ENCODE peak calls at places on chromosomes 3 and 15, in four cellular contexts. One of them, this sample, is unnamed.

GRCh38 chr3:59425942-59426341 is 376.1 kb upstream of the CFAP20DC start:
- DNase-seq in SK-N-SH: no peak
- DNase-seq in K562: no peak
- DNase-seq in WTC11: no peak
- DNase-seq in this sample: no peak

GRCh38 chr3:19213608-19214220 is 65.4 kb downstream of the KCNH8 start:
- DNase-seq in SK-N-SH: no peak
- DNase-seq in WTC11: no peak
- DNase-seq in K562: peak
- DNase-seq in this sample: no peak

GRCh38 chr3:19947549-19948071 is 713 bp downstream of the RAB5A start:
- DNase-seq in SK-N-SH: peak
- DNase-seq in K562: peak
- DNase-seq in WTC11: peak
- DNase-seq in this sample: no peak

GRCh38 chr3:162729686-162730085 is 1233.1 kb downstream of the OTOL1 start:
- DNase-seq in WTC11: no peak
- DNase-seq in K562: no peak
- DNase-seq in SK-N-SH: no peak
- DNase-seq in this sample: no peak

GRCh38 chr3:107913671-107914070 is 177.2 kb downstream of the CD47 start:
- DNase-seq in K562: no peak
- DNase-seq in WTC11: no peak
- DNase-seq in SK-N-SH: no peak
- DNase-seq in this sample: no peak

GRCh38 chr3:54862526-54862925 is 65.3 kb downstream of the LRTM1 start:
- DNase-seq in WTC11: no peak
- DNase-seq in SK-N-SH: no peak
- DNase-seq in K562: no peak
- DNase-seq in this sample: no peak

GRCh38 chr3:42023380-42023779 is 61.5 kb upstream of the ULK4 start:
- DNase-seq in WTC11: no peak
- DNase-seq in K562: no peak
- DNase-seq in SK-N-SH: no peak
- DNase-seq in this sample: no peak

GRCh38 chr3:186109897-186110803 is 1.3 kb upstream of the ETV5 start:
- DNase-seq in K562: peak
- DNase-seq in WTC11: peak
- DNase-seq in SK-N-SH: peak
- DNase-seq in this sample: no peak

GRCh38 chr15:95990833-95991232 is 339.7 kb upstream of the NR2F2 start:
- DNase-seq in K562: no peak
- DNase-seq in SK-N-SH: no peak
- DNase-seq in WTC11: no peak
- DNase-seq in this sample: peak

GRCh38 chr15:85800460-85801123 is 5.9 kb upstream of the KLHL25 start:
- DNase-seq in K562: no peak
- DNase-seq in WTC11: no peak
- DNase-seq in SK-N-SH: no peak
- DNase-seq in this sample: no peak

GRCh38 chr15:58521293-58521991 is 89.7 kb downstream of the LIPC start:
- DNase-seq in WTC11: peak
- DNase-seq in SK-N-SH: no peak
- DNase-seq in K562: peak
- DNase-seq in this sample: no peak

GRCh38 chr15:94075349-94075748 is 156.0 kb upstream of the MCTP2 start:
- DNase-seq in WTC11: no peak
- DNase-seq in SK-N-SH: peak
- DNase-seq in K562: no peak
- DNase-seq in this sample: no peak

GRCh38 chr15:72970965-72971746 is 81.1 kb upstream of the NEO1 start:
- DNase-seq in SK-N-SH: no peak
- DNase-seq in K562: no peak
- DNase-seq in WTC11: no peak
- DNase-seq in this sample: no peak

GRCh38 chr15:31079519-31079918 is 22.0 kb downstream of the TRPM1 start:
- DNase-seq in SK-N-SH: no peak
- DNase-seq in WTC11: no peak
- DNase-seq in K562: no peak
- DNase-seq in this sample: no peak

GRCh38 chr3:54433846-54434245 is 311.5 kb downstream of the CACNA2D3 start:
- DNase-seq in SK-N-SH: peak
- DNase-seq in WTC11: peak
- DNase-seq in K562: peak
- DNase-seq in this sample: no peak

GRCh38 chr3:184315871-184316661 is 1.7 kb downstream of the EIF4G1 start:
- DNase-seq in WTC11: no peak
- DNase-seq in SK-N-SH: peak
- DNase-seq in K562: peak
- DNase-seq in this sample: no peak

GRCh38 chr15:82530606-82531379 is 9.5 kb downstream of the RPS17 start:
- DNase-seq in K562: peak
- DNase-seq in SK-N-SH: peak
- DNase-seq in WTC11: peak
- DNase-seq in this sample: peak

GRCh38 chr15:100695048-100695447 is 92.7 kb downstream of the ASB7 start:
- DNase-seq in SK-N-SH: no peak
- DNase-seq in WTC11: no peak
- DNase-seq in K562: no peak
- DNase-seq in this sample: no peak

GRCh38 chr15:69780374-69780773 is 317.3 kb downstream of the TLE3 start:
- DNase-seq in WTC11: no peak
- DNase-seq in SK-N-SH: no peak
- DNase-seq in K562: no peak
- DNase-seq in this sample: no peak

GRCh38 chr3:139132976-139133375 is 88.3 kb upstream of the PRR23C start:
- DNase-seq in WTC11: no peak
- DNase-seq in SK-N-SH: no peak
- DNase-seq in K562: no peak
- DNase-seq in this sample: no peak

GRCh38 chr15:48406911-48407310 is 75.7 kb downstream of the DUT start:
- DNase-seq in WTC11: peak
- DNase-seq in K562: peak
- DNase-seq in SK-N-SH: no peak
- DNase-seq in this sample: no peak

GRCh38 chr15:58352026-58352929 is 79.5 kb upstream of the LIPC start:
- DNase-seq in WTC11: no peak
- DNase-seq in K562: peak
- DNase-seq in SK-N-SH: no peak
- DNase-seq in this sample: no peak

GRCh38 chr3:141331370-141332318 is 36.7 kb upstream of the ZBTB38 start:
- DNase-seq in WTC11: no peak
- DNase-seq in K562: peak
- DNase-seq in SK-N-SH: no peak
- DNase-seq in this sample: peak

GRCh38 chr3:69896095-69896494 is 103.4 kb upstream of the SAMMSON start:
- DNase-seq in WTC11: no peak
- DNase-seq in K562: no peak
- DNase-seq in SK-N-SH: no peak
- DNase-seq in this sample: no peak

GRCh38 chr3:187165144-187165543 is 25.8 kb upstream of the RPL39L start:
- DNase-seq in K562: peak
- DNase-seq in SK-N-SH: peak
- DNase-seq in WTC11: peak
- DNase-seq in this sample: no peak

GRCh38 chr15:63046927-63047760 is 4.6 kb downstream of the TPM1 start:
- DNase-seq in WTC11: no peak
- DNase-seq in SK-N-SH: no peak
- DNase-seq in K562: no peak
- DNase-seq in this sample: no peak

GRCh38 chr3:192645437-192645836 is 81.9 kb downstream of the FGF12 start:
- DNase-seq in SK-N-SH: no peak
- DNase-seq in K562: no peak
- DNase-seq in WTC11: no peak
- DNase-seq in this sample: no peak

GRCh38 chr3:189342811-189343210 is 171.0 kb downstream of the TPRG1 start:
- DNase-seq in WTC11: no peak
- DNase-seq in SK-N-SH: no peak
- DNase-seq in K562: no peak
- DNase-seq in this sample: no peak

GRCh38 chr3:100662113-100662823 is 47.0 kb upstream of the TFG start:
- DNase-seq in SK-N-SH: no peak
- DNase-seq in WTC11: no peak
- DNase-seq in K562: no peak
- DNase-seq in this sample: no peak

DNA sequence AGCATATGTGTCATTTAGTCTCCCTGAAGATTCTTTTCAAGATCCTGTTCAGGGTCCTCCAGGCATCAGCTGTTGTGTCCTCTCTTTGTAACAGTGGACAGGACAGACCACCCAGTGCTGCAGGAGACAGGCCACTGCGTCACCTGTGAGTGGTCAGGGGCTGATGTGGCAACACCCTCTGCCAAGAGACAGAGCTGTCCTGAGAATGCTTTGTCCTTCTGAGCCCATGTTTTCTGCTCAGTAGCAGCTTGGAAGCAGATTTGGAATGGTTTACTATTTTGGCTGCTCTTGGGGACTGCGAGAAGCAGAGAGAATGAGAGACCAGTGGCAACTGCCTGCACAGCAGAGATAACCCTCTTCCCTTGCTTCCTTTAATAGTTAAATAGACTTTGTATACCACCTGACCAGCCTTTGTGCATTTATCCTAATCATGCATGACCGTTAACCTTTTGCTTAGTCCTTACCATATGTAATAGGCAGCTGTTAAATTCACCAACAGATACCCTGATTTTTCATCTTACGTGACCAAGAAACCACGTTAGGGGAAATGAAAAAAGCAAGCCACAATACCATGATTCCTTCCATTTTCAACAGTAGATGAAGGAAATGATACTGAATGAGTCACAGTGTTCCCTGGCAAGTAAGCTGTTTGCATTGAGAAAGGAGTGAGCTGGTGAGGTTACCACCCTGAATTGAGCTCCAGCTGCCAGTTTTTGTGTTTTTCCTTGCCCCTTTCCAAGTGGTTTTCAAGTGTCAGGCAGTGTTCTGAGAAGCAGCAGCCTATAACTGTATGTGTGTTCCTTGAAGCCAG is 35.5 kb downstream of the B3GALNT1 start:
- DNase-seq in WTC11: no peak
- DNase-seq in K562: peak
- DNase-seq in SK-N-SH: no peak
- DNase-seq in this sample: peak
- TF ChIP-seq USF1 in WTC11: no peak
- TF ChIP-seq USF1 in K562: no peak
- TF ChIP-seq USF1 in SK-N-SH: no peak
- TF ChIP-seq USF1 in this sample: no peak

GRCh38 chr15:39886418-39886817 is 33.6 kb downstream of the GPR176 start:
- DNase-seq in K562: no peak
- DNase-seq in WTC11: no peak
- DNase-seq in SK-N-SH: no peak
- DNase-seq in this sample: no peak
- TF ChIP-seq USF1 in K562: no peak
- TF ChIP-seq USF1 in WTC11: no peak
- TF ChIP-seq USF1 in SK-N-SH: no peak
- TF ChIP-seq USF1 in this sample: no peak

GRCh38 chr15:59812889-59813288 is 123.8 kb upstream of the BNIP2 start:
- DNase-seq in SK-N-SH: no peak
- DNase-seq in WTC11: no peak
- DNase-seq in K562: no peak
- DNase-seq in this sample: no peak
- TF ChIP-seq USF1 in SK-N-SH: no peak
- TF ChIP-seq USF1 in WTC11: no peak
- TF ChIP-seq USF1 in K562: no peak
- TF ChIP-seq USF1 in this sample: no peak

DNA sequence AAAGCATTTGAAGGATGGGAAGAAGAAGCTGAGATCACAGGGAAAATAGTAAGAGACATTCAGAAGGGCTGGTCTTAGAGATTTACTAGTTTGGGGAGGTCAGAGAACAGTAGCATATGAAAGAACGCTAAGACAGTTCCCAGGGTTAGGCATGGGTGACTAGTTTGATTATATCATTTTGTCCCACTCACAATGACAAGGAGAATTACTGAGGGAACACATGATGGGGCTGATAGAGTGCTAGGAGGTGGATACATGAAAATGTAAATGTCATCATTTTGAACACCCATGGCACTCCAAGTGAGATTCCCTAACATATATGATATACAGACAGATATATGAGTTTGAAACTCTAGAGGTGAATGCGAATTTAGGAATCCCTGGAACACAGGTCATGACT is 9.3 kb upstream of the TARS3 start:
- DNase-seq in K562: peak
- DNase-seq in SK-N-SH: no peak
- DNase-seq in WTC11: no peak
- DNase-seq in this sample: no peak
- TF ChIP-seq USF1 in K562: no peak
- TF ChIP-seq USF1 in SK-N-SH: no peak
- TF ChIP-seq USF1 in WTC11: no peak
- TF ChIP-seq USF1 in this sample: no peak

This sample was measured in GM12878.